ENCODE peak calls at places on chromosomes 2 and 18, in nine cellular contexts. H is small intestine; N is central memory CD8-positive, alpha-beta T cell; X is fibroblast of mammary gland; U is NCI-H748 treated with DMSO at 0.1 percent for 48 hours; K is MV-4-11; E is PC-3; W is astrocyte of the spinal cord; A is activated naive CD4-positive, alpha-beta T cell. P is an unnamed sample.

GRCh38 chr2:174680221-174680620 is 82.6 kb upstream of the WIPF1 start:
- DNase-seq in H (no peak), N (no peak), X (no peak), U (no peak), K (no peak), E (no peak), W (peak), A (no peak), P (no peak)

GRCh38 chr2:228771306-228771705 is 499.8 kb downstream of the PID1 start:
- DNase-seq in H (no peak), N (no peak), X (no peak), U (no peak), K (no peak), E (no peak), W (no peak), A (no peak), P (no peak)

GRCh38 chr2:229431331-229431954 is 160.4 kb upstream of the PID1 start:
- DNase-seq in H (peak), N (no peak), X (peak), U (no peak), K (peak), E (peak), W (peak), A (no peak), P (no peak)

GRCh38 chr2:48423376-48423775 is 106.6 kb upstream of the STON1 start:
- DNase-seq in H (no peak), N (no peak), X (peak), U (no peak), K (no peak), E (peak), W (peak), A (no peak), P (no peak)

GRCh38 chr2:108351889-108352288 is 25.9 kb upstream of the SULT1C4 start:
- DNase-seq in H (no peak), N (no peak), X (peak), U (no peak), K (no peak), E (no peak), W (peak), A (no peak), P (no peak)

GRCh38 chr18:77522031-77522675 is 272.5 kb downstream of the GALR1 start:
- DNase-seq in H (no peak), N (no peak), X (peak), U (no peak), K (no peak), E (no peak), W (no peak), A (no peak), P (no peak)

GRCh38 chr18:50734886-50735285 is 84.9 kb downstream of the MRO start:
- DNase-seq in H (no peak), N (no peak), X (no peak), U (no peak), K (no peak), E (no peak), W (no peak), A (no peak), P (no peak)

GRCh38 chr2:70141754-70142589 is 48.8 kb downstream of the C2orf42 start:
- DNase-seq in H (no peak), N (no peak), X (peak), U (no peak), K (no peak), E (no peak), W (peak), A (peak), P (no peak)

GRCh38 chr18:23650963-23651927 is 11.5 kb downstream of the ANKRD29 start:
- DNase-seq in H (no peak), N (no peak), X (peak), U (no peak), K (peak), E (peak), W (peak), A (no peak), P (no peak)

GRCh38 chr2:27509326-27509725 is 12.7 kb downstream of the GCKR start:
- DNase-seq in H (no peak), N (no peak), X (peak), U (no peak), K (no peak), E (no peak), W (peak), A (no peak), P (no peak)

GRCh38 chr2:27079233-27080139 is 1.1 kb downstream of the EMILIN1 start:
- DNase-seq in H (no peak), N (no peak), X (peak), U (no peak), K (no peak), E (no peak), W (no peak), A (no peak), P (no peak)